ENCODE peak calls at places on chromosome 2, in four cellular contexts. P is HepG2, H is upper lobe of left lung, A is GM12878. C is an unnamed sample.

GRCh38 chr2:120737802-120738516 is 2.3 kb downstream of the GLI2 start:
- ATAC-seq in P (no peak), H (no peak), A (no peak), C (no peak)

GRCh38 chr2:100577777-100578176 is 15.0 kb downstream of the PDCL3 start:
- ATAC-seq in P (no peak), H (no peak), A (no peak), C (no peak)

GRCh38 chr2:180222642-180223041 is 215.5 kb upstream of the CWC22 start:
- ATAC-seq in P (no peak), H (peak), A (no peak), C (peak)

GRCh38 chr2:152578573-152578972 is 138.7 kb downstream of the PRPF40A start:
- ATAC-seq in P (no peak), H (no peak), A (no peak), C (no peak)

GRCh38 chr2:186382932-186383331 is 103.1 kb upstream of the ZC3H15 start:
- ATAC-seq in P (peak), H (no peak), A (no peak), C (no peak)

GRCh38 chr2:227703280-227703732 is 14.5 kb downstream of the SLC19A3 start:
- ATAC-seq in P (peak), H (peak), A (no peak), C (no peak)

GRCh38 chr2:237073552-237073951 is 12.1 kb upstream of the COPS8 start:
- ATAC-seq in P (no peak), H (peak), A (no peak), C (no peak)

GRCh38 chr2:219331560-219332213 is 857 bp downstream of the RESP18 start:
- ATAC-seq in P (peak), H (peak), A (peak), C (peak)

GRCh38 chr2:239961662-239962220 is 63.4 kb downstream of the NDUFA10 start:
- ATAC-seq in P (no peak), H (no peak), A (no peak), C (no peak)

GRCh38 chr2:24576617-24577016 is 85.6 kb downstream of the NCOA1 start:
- ATAC-seq in P (no peak), H (no peak), A (peak), C (no peak)

GRCh38 chr2:37526856-37527255 is 144.6 kb downstream of the CDC42EP3 start:
- ATAC-seq in P (no peak), H (no peak), A (no peak), C (no peak)

GRCh38 chr2:59428940-59429339 is 1124.5 kb downstream of the BCL11A start:
- ATAC-seq in P (no peak), H (no peak), A (no peak), C (no peak)

GRCh38 chr2:31511376-31511775 is 69.4 kb downstream of the SRD5A2 start:
- ATAC-seq in P (no peak), H (no peak), A (no peak), C (no peak)

GRCh38 chr2:223582001-223582400 is 20.2 kb downstream of the SCG2 start:
- ATAC-seq in P (no peak), H (no peak), A (no peak), C (no peak)

GRCh38 chr2:54402350-54402749 is 53.8 kb upstream of the SPTBN1 start:
- ATAC-seq in P (peak), H (peak), A (no peak), C (peak)

GRCh38 chr2:226426292-226426736 is 373.3 kb downstream of the IRS1 start:
- ATAC-seq in P (no peak), H (no peak), A (no peak), C (no peak)

GRCh38 chr2:150860301-150860700 is 372.8 kb upstream of the RND3 start:
- ATAC-seq in P (no peak), H (no peak), A (no peak), C (no peak)

GRCh38 chr2:134431837-134432437 is 178.1 kb downstream of the MGAT5 start:
- ATAC-seq in P (peak), H (no peak), A (no peak), C (no peak)

GRCh38 chr2:109196081-109196875 is 67.3 kb downstream of the SH3RF3 start:
- ATAC-seq in P (no peak), H (no peak), A (no peak), C (no peak)

GRCh38 chr2:39516347-39517101 is 79.4 kb upstream of the MAP4K3 start:
- ATAC-seq in P (peak), H (no peak), A (no peak), C (peak)

GRCh38 chr2:11583203-11583752 is 49.4 kb downstream of the GREB1 start:
- ATAC-seq in P (peak), H (no peak), A (no peak), C (no peak)

GRCh38 chr2:203982276-203982675 is 45.7 kb downstream of the ICOS start:
- ATAC-seq in P (no peak), H (no peak), A (no peak), C (no peak)

GRCh38 chr2:147910990-147911473 is 66.2 kb downstream of the ACVR2A start:
- ATAC-seq in P (peak), H (peak), A (peak), C (no peak)

GRCh38 chr2:193566276-193566675 is 1371.5 kb upstream of the TMEFF2 start:
- ATAC-seq in P (no peak), H (no peak), A (peak), C (no peak)

GRCh38 chr2:178884440-178884839 is 77.2 kb upstream of the TTN start:
- ATAC-seq in P (no peak), H (no peak), A (no peak), C (no peak)

GRCh38 chr2:202278944-202279343 is 13.4 kb downstream of the NOP58 start:
- ATAC-seq in P (peak), H (peak), A (peak), C (peak)

GRCh38 chr2:108280466-108280865 is 8.2 kb upstream of the SULT1C2 start:
- ATAC-seq in P (no peak), H (no peak), A (no peak), C (no peak)

GRCh38 chr2:191620144-191620543 is 57.8 kb upstream of the NABP1 start:
- ATAC-seq in P (no peak), H (peak), A (peak), C (no peak)

GRCh38 chr2:160507046-160507407 is 13.4 kb upstream of the RBMS1 start:
- ATAC-seq in P (no peak), H (no peak), A (no peak), C (no peak)

GRCh38 chr2:235447210-235447609 is 46.6 kb upstream of the AGAP1 start:
- ATAC-seq in P (no peak), H (no peak), A (no peak), C (no peak)

GRCh38 chr2:106358081-106358480 is 110.1 kb downstream of the RGPD3 start:
- ATAC-seq in P (no peak), H (no peak), A (peak), C (no peak)

GRCh38 chr2:1822341-1822740 is 78.0 kb upstream of the PXDN start:
- ATAC-seq in P (no peak), H (no peak), A (no peak), C (no peak)
- TF ChIP-seq EP300 in P (no peak), H (no peak), A (no peak), C (no peak)

GRCh38 chr2:174551697-174552096 is 45.9 kb downstream of the WIPF1 start:
- ATAC-seq in P (no peak), H (no peak), A (peak), C (no peak)

GRCh38 chr2:174544156-174544555 is 53.4 kb downstream of the WIPF1 start:
- ATAC-seq in P (no peak), H (no peak), A (peak), C (no peak)

GRCh38 chr2:174545240-174545639 is 52.4 kb downstream of the WIPF1 start:
- ATAC-seq in P (no peak), H (no peak), A (no peak), C (no peak)

GRCh38 chr2:174544802-174545201 is 52.8 kb downstream of the WIPF1 start:
- ATAC-seq in P (no peak), H (no peak), A (no peak), C (no peak)

GRCh38 chr2:174546519-174547506 is 50.8 kb downstream of the WIPF1 start:
- ATAC-seq in P (peak), H (peak), A (peak), C (no peak)
- TF ChIP-seq EP300 in P (no peak), H (no peak), A (no peak), C (no peak)

GRCh38 chr2:207463433-207463832 is 66.3 kb upstream of the CREB1 start:
- ATAC-seq in P (no peak), H (no peak), A (no peak), C (no peak)

GRCh38 chr2:207468504-207468903 is 61.3 kb upstream of the CREB1 start:
- ATAC-seq in P (no peak), H (no peak), A (no peak), C (no peak)

GRCh38 chr2:207463996-207464395 is 65.8 kb upstream of the CREB1 start:
- ATAC-seq in P (no peak), H (no peak), A (no peak), C (no peak)

GRCh38 chr2:207467716-207468347 is 61.9 kb upstream of the CREB1 start:
- ATAC-seq in P (no peak), H (peak), A (peak), C (no peak)

DNA sequence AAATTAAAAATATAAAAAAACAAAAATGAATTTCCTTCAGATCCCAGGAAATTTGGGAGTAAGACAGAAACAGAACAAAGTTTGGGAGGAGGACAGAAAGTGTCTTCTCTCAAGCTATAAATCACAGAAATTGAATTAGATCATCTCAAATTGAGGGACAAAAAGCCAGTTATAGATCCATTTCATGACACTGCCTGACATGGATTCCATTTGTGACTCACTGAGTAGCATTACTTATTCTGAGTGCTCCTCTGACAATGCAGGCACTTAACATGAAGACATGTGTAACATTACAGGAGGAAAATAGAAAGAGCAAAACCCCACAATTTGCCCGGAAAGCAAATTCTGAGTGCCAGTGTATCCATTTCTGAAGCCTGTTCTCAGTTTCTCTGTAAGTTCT is 63.9 kb upstream of the CREB1 start:
- ATAC-seq in P (no peak), H (peak), A (no peak), C (no peak)
- TF ChIP-seq EP300 in P (no peak), H (no peak), A (no peak), C (no peak)

GRCh38 chr2:46877619-46878113 is 37.9 kb downstream of the MCFD2 start:
- ATAC-seq in P (no peak), H (no peak), A (no peak), C (no peak)

GRCh38 chr2:46878240-46878877 is 37.2 kb downstream of the MCFD2 start:
- ATAC-seq in P (no peak), H (no peak), A (no peak), C (no peak)

GRCh38 chr2:46875226-46875899 is 40.2 kb downstream of the MCFD2 start:
- ATAC-seq in P (no peak), H (no peak), A (no peak), C (no peak)

GRCh38 chr2:46878886-46879285 is 36.7 kb downstream of the MCFD2 start:
- ATAC-seq in P (peak), H (no peak), A (no peak), C (peak)

GRCh38 chr2:46876741-46877384 is 38.7 kb downstream of the MCFD2 start:
- ATAC-seq in P (peak), H (peak), A (peak), C (peak)
- TF ChIP-seq EP300 in P (no peak), H (no peak), A (no peak), C (no peak)